ENCODE peak calls at places on chromosomes 5 and 9, in four cellular contexts. One of them, this sample, is unnamed.

GRCh38 chr9:127509261-127509954 is 58.1 kb downstream of the LRSAM1 start:
- DNase-seq in psoas muscle: no peak
- DNase-seq in heart right ventricle: no peak
- DNase-seq in dorsolateral prefrontal cortex: no peak
- DNase-seq in this sample: no peak

GRCh38 chr5:65334077-65334476 is 147.6 kb downstream of the ADAMTS6 start:
- DNase-seq in psoas muscle: no peak
- DNase-seq in heart right ventricle: no peak
- DNase-seq in dorsolateral prefrontal cortex: no peak
- DNase-seq in this sample: no peak

GRCh38 chr9:573551-574410 is 267.7 kb upstream of the DMRT1 start:
- DNase-seq in psoas muscle: no peak
- DNase-seq in heart right ventricle: no peak
- DNase-seq in dorsolateral prefrontal cortex: no peak
- DNase-seq in this sample: no peak

GRCh38 chr5:11483630-11484029 is 420.6 kb downstream of the CTNND2 start:
- DNase-seq in psoas muscle: no peak
- DNase-seq in heart right ventricle: no peak
- DNase-seq in dorsolateral prefrontal cortex: no peak
- DNase-seq in this sample: no peak

GRCh38 chr5:81554647-81555046 is 160.7 kb upstream of the ACOT12 start:
- DNase-seq in psoas muscle: no peak
- DNase-seq in heart right ventricle: no peak
- DNase-seq in dorsolateral prefrontal cortex: no peak
- DNase-seq in this sample: no peak

GRCh38 chr9:132878695-132879064 is at the start of gene SPACA9:
- DNase-seq in psoas muscle: peak; percentile 80
- DNase-seq in heart right ventricle: peak; percentile 70
- DNase-seq in dorsolateral prefrontal cortex: no peak
- DNase-seq in this sample: no peak

GRCh38 chr5:139488269-139488668 is 5.7 kb upstream of the STING1 start:
- DNase-seq in psoas muscle: peak; percentile 65
- DNase-seq in heart right ventricle: peak; percentile 49
- DNase-seq in dorsolateral prefrontal cortex: peak; percentile 35
- DNase-seq in this sample: no peak

GRCh38 chr5:141465351-141465750 is 10.4 kb upstream of the PCDHGC3 start:
- DNase-seq in psoas muscle: no peak
- DNase-seq in heart right ventricle: no peak
- DNase-seq in dorsolateral prefrontal cortex: no peak
- DNase-seq in this sample: no peak

GRCh38 chr5:123819401-123819800 is 307.4 kb downstream of the CSNK1G3 start:
- DNase-seq in psoas muscle: no peak
- DNase-seq in heart right ventricle: no peak
- DNase-seq in dorsolateral prefrontal cortex: no peak
- DNase-seq in this sample: no peak

GRCh38 chr9:2307480-2307879 is 292.3 kb downstream of the SMARCA2 start:
- DNase-seq in psoas muscle: no peak
- DNase-seq in heart right ventricle: no peak
- DNase-seq in dorsolateral prefrontal cortex: no peak
- DNase-seq in this sample: peak; percentile 38

GRCh38 chr5:157470616-157471015 is 10.6 kb downstream of the NIPAL4 start:
- DNase-seq in psoas muscle: no peak
- DNase-seq in heart right ventricle: no peak
- DNase-seq in dorsolateral prefrontal cortex: no peak
- DNase-seq in this sample: no peak

GRCh38 chr5:157471709-157472108 is 11.7 kb downstream of the NIPAL4 start:
- DNase-seq in psoas muscle: no peak
- DNase-seq in heart right ventricle: no peak
- DNase-seq in dorsolateral prefrontal cortex: no peak
- DNase-seq in this sample: no peak

GRCh38 chr5:157475432-157475831 is 15.4 kb downstream of the NIPAL4 start:
- DNase-seq in psoas muscle: no peak
- DNase-seq in heart right ventricle: no peak
- DNase-seq in dorsolateral prefrontal cortex: no peak
- DNase-seq in this sample: no peak

GRCh38 chr5:157476699-157477408 is 16.8 kb downstream of the NIPAL4 start:
- DNase-seq in psoas muscle: no peak
- DNase-seq in heart right ventricle: peak; percentile 33
- DNase-seq in dorsolateral prefrontal cortex: peak; percentile 62
- DNase-seq in this sample: peak; percentile 27

DNA sequence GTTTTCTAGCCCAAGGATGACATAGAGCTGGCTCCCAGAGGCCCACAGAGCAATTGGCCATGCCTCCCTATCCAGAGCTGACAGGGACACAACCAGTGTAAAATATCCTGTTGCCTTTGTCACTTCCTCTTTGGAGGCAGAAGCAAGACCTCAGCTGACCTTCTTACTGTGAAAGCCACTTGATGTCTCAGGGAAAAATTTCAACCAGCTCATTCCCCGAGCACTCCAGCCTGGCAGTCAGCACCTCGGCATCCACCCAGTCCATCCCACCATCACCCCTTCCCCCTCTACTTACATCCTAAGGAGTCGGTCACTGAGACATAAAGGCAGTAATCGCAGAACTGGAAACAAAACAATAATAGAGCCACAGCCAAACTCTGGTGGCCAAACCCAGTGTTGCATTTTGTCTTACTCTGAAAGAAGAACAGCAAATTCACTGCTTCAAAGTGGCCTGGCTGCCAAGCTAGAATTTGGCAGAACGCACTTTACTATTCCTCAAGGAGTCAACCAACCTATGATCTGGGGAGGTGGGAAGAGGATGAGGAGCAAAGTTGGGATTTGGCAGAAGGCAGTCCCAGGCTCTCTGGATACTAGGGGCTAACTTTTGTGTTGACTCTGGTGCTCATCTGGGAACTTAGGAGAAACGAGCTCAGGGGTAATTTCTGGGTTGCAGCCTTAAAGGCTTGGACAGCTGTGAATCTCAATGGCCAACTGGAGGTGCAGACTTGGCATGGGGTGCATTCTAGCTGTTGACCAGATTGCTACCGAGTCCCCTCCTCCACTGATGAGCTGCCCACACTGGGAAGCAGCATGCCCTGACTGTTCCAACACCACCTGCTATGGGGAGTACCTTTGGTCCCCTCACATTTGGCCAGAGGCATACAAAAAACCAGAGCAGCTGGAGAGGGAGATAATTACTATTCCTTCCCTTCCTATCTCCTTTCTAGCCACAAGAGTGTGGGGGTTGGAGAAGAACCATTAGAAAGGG is 13.7 kb downstream of the NIPAL4 start:
- DNase-seq in psoas muscle: no peak
- DNase-seq in heart right ventricle: no peak
- DNase-seq in dorsolateral prefrontal cortex: no peak
- DNase-seq in this sample: no peak
- TF ChIP-seq CTCF in psoas muscle: no peak
- TF ChIP-seq CTCF in heart right ventricle: no peak
- TF ChIP-seq CTCF in dorsolateral prefrontal cortex: no peak
- TF ChIP-seq CTCF in this sample: no peak

GRCh38 chr5:112533315-112533867 is 114.3 kb upstream of the EPB41L4A start:
- DNase-seq in psoas muscle: no peak
- DNase-seq in heart right ventricle: no peak
- DNase-seq in dorsolateral prefrontal cortex: no peak
- DNase-seq in this sample: no peak

GRCh38 chr5:112532654-112533314 is 113.7 kb upstream of the EPB41L4A start:
- DNase-seq in psoas muscle: no peak
- DNase-seq in heart right ventricle: no peak
- DNase-seq in dorsolateral prefrontal cortex: no peak
- DNase-seq in this sample: no peak

GRCh38 chr5:112528928-112529327 is 109.9 kb upstream of the EPB41L4A start:
- DNase-seq in psoas muscle: no peak
- DNase-seq in heart right ventricle: no peak
- DNase-seq in dorsolateral prefrontal cortex: no peak
- DNase-seq in this sample: no peak

GRCh38 chr5:112525217-112525616 is 106.1 kb upstream of the EPB41L4A start:
- DNase-seq in psoas muscle: no peak
- DNase-seq in heart right ventricle: no peak
- DNase-seq in dorsolateral prefrontal cortex: no peak
- DNase-seq in this sample: no peak

DNA sequence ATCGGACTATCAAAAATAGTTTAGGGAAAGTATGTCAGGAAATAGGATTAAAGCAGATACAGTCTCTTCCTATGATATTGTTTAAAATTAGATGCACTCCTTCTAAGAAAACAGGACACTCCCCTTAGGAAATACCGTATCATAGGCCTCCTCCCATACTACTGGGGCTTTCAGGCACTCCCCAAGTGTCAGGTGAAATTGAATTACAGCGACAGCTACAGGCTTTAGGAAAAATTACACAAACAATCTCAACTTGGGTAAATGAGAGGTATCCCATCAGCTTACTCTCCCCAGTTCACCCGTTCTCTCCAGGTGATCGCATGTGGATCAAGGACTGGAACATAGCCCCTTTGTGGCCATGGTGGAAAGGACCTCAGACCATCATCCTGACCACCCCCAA is 110.4 kb upstream of the EPB41L4A start:
- DNase-seq in psoas muscle: no peak
- DNase-seq in heart right ventricle: no peak
- DNase-seq in dorsolateral prefrontal cortex: no peak
- DNase-seq in this sample: no peak
- TF ChIP-seq CTCF in psoas muscle: no peak
- TF ChIP-seq CTCF in heart right ventricle: peak; percentile 57
- TF ChIP-seq CTCF in dorsolateral prefrontal cortex: peak; percentile 57
- TF ChIP-seq CTCF in this sample: no peak

DNA sequence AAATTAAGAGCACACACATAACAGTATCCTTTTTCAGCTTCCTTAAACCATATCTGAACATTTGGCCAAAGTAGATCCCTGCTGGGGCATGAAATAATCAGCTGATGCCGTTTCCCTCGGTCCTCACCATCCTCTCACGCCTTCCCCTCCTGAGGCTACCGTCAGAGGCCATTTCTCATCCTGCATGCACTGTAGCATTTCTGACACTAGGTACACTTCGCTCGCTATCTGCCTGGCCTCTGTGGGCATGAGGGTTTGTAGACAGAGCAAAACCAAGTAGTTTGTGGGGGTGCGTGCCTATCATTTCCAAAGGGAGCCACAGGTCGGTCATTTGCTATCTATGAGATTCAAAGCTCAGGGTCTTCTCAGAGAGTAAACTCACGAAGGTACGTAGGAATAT is 131.9 kb downstream of the BOD1 start:
- DNase-seq in psoas muscle: no peak
- DNase-seq in heart right ventricle: no peak
- DNase-seq in dorsolateral prefrontal cortex: no peak
- DNase-seq in this sample: no peak
- TF ChIP-seq CTCF in psoas muscle: no peak
- TF ChIP-seq CTCF in heart right ventricle: no peak
- TF ChIP-seq CTCF in dorsolateral prefrontal cortex: no peak
- TF ChIP-seq CTCF in this sample: no peak

DNA sequence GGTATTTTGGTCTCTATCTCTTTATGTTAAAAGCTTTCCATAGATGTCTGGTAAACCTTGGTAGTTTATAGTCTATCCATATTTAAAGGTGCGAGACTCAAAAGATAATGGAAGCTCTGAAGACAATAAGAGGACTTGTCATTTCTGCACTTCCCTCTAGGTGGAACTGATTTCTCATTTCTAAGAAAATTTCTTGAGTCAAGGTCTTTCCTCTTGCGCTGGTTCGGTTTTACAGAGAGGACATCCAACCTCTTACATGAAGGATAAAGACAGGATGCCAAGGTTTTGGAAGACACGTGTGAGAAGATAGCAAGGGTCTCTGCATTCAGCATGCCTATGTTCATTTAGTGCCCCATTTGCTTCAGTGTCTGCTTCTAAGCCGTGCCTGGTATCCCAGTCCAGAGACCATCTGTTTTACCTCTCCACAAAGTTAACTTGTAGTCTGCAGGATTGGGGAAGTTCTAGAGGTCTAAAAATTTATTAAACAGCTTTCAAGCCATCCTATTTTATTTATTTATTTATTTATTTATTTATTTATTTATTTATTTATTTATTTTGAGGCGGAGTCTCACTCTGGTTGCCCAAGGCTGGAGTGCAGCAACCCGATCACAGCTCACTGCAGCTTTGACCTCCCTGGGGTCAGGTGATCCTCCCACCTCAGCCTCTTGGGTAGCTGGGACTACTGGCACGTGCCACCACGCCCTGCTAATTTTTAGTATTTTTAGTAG is 41.6 kb downstream of the KIAA1191 start:
- DNase-seq in psoas muscle: no peak
- DNase-seq in heart right ventricle: no peak
- DNase-seq in dorsolateral prefrontal cortex: no peak
- DNase-seq in this sample: no peak
- TF ChIP-seq CTCF in psoas muscle: peak; percentile 21
- TF ChIP-seq CTCF in heart right ventricle: peak; percentile 32
- TF ChIP-seq CTCF in dorsolateral prefrontal cortex: no peak
- TF ChIP-seq CTCF in this sample: no peak

GRCh38 chr5:157357823-157358222 is 91.9 kb downstream of the CYFIP2 start:
- DNase-seq in psoas muscle: no peak
- DNase-seq in heart right ventricle: no peak
- DNase-seq in dorsolateral prefrontal cortex: no peak
- DNase-seq in this sample: no peak

GRCh38 chr5:157356576-157356975 is 90.7 kb downstream of the CYFIP2 start:
- DNase-seq in psoas muscle: no peak
- DNase-seq in heart right ventricle: no peak
- DNase-seq in dorsolateral prefrontal cortex: no peak
- DNase-seq in this sample: no peak

GRCh38 chr5:157352756-157353340 is 86.9 kb downstream of the CYFIP2 start:
- DNase-seq in psoas muscle: no peak
- DNase-seq in heart right ventricle: no peak
- DNase-seq in dorsolateral prefrontal cortex: peak; percentile 38
- DNase-seq in this sample: no peak

GRCh38 chr5:157351386-157352089 is 85.6 kb downstream of the CYFIP2 start:
- DNase-seq in psoas muscle: no peak
- DNase-seq in heart right ventricle: no peak
- DNase-seq in dorsolateral prefrontal cortex: peak; percentile 35
- DNase-seq in this sample: no peak

GRCh38 chr5:157354825-157355224 is 88.9 kb downstream of the CYFIP2 start:
- DNase-seq in psoas muscle: no peak
- DNase-seq in heart right ventricle: no peak
- DNase-seq in dorsolateral prefrontal cortex: no peak
- DNase-seq in this sample: no peak
- TF ChIP-seq CTCF in psoas muscle: no peak
- TF ChIP-seq CTCF in heart right ventricle: peak; percentile 29
- TF ChIP-seq CTCF in dorsolateral prefrontal cortex: no peak
- TF ChIP-seq CTCF in this sample: peak; percentile 26

This sample was measured in AG09319.